ENCODE peak calls at places on chromosomes 1 and 21, in six cellular contexts. One of them, this sample, is unnamed.
A peak's percentile ranks its signal among the peaks of the same experiment; 100 is the strongest.

GRCh38 chr1:227225715-227226346 is 92.5 kb downstream of the CDC42BPA start:
- DNase-seq in IMR-90: peak; percentile 83
- DNase-seq in H1: no peak
- DNase-seq in neuronal stem cell: no peak
- DNase-seq in H9: no peak
- DNase-seq in mesenchymal stem cell: peak; percentile 42
- DNase-seq in this sample: no peak

GRCh38 chr1:7648761-7649384 is 122.2 kb upstream of the VAMP3 start:
- DNase-seq in neuronal stem cell: no peak
- DNase-seq in H1: no peak
- DNase-seq in IMR-90: peak; percentile 23
- DNase-seq in mesenchymal stem cell: no peak
- DNase-seq in H9: no peak
- DNase-seq in this sample: no peak

GRCh38 chr1:27527857-27528700 is 38.1 kb upstream of the WASF2 start:
- DNase-seq in neuronal stem cell: peak; percentile 52
- DNase-seq in IMR-90: no peak
- DNase-seq in mesenchymal stem cell: no peak
- DNase-seq in H9: peak; percentile 73
- DNase-seq in H1: no peak
- DNase-seq in this sample: peak; percentile 96

GRCh38 chr1:84298336-84298687 is 3.2 kb upstream of the SAMD13 start:
- DNase-seq in H9: peak; percentile 47
- DNase-seq in H1: no peak
- DNase-seq in mesenchymal stem cell: peak; percentile 38
- DNase-seq in IMR-90: peak; percentile 16
- DNase-seq in neuronal stem cell: no peak
- DNase-seq in this sample: peak; percentile 43

GRCh38 chr1:25810341-25811299 is 9.1 kb upstream of the MTFR1L start:
- DNase-seq in H9: peak; percentile 86
- DNase-seq in IMR-90: peak; percentile 35
- DNase-seq in mesenchymal stem cell: peak; percentile 62
- DNase-seq in neuronal stem cell: peak; percentile 77
- DNase-seq in H1: peak; percentile 59
- DNase-seq in this sample: peak; percentile 73

GRCh38 chr1:19432943-19433609 is 52.3 kb downstream of the CAPZB start:
- DNase-seq in mesenchymal stem cell: peak; percentile 71
- DNase-seq in neuronal stem cell: no peak
- DNase-seq in H9: no peak
- DNase-seq in IMR-90: peak; percentile 56
- DNase-seq in H1: no peak
- DNase-seq in this sample: no peak

GRCh38 chr1:79811173-79811572 is 804.6 kb upstream of the ADGRL4 start:
- DNase-seq in mesenchymal stem cell: peak; percentile 85
- DNase-seq in IMR-90: peak; percentile 88
- DNase-seq in H1: no peak
- DNase-seq in neuronal stem cell: no peak
- DNase-seq in H9: no peak
- DNase-seq in this sample: no peak

GRCh38 chr1:33654267-33654832 is 181.9 kb downstream of the ZSCAN20 start:
- DNase-seq in IMR-90: peak; percentile 6
- DNase-seq in H9: peak; percentile 53
- DNase-seq in H1: no peak
- DNase-seq in neuronal stem cell: no peak
- DNase-seq in mesenchymal stem cell: no peak
- DNase-seq in this sample: peak; percentile 6

DNA sequence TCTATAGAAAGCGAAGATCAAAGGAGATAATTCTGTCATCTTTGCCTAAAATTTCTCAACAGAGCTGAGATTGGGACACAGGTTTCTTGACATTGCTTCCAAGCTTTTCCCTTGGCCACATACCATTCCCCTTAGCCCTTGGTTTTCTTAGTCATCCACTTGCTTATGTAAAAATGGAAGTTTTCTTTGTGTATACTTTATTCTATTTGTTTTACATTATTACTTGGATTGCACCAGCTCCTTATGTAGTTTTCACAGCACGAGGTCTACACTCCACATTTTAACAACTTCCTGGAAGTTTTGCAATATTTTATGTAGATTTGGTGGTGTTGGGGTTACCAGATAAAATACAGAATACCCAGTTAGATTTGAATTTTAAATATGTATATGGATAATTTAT is 129.8 kb downstream of the PLA2G4A start:
- DNase-seq in neuronal stem cell: no peak
- DNase-seq in IMR-90: peak; percentile 91
- DNase-seq in H9: no peak
- DNase-seq in H1: no peak
- DNase-seq in mesenchymal stem cell: peak; percentile 87
- DNase-seq in this sample: peak; percentile 82
- H3K14ac ChIP-seq in neuronal stem cell: no peak overlapping the region
- H3K14ac ChIP-seq in IMR-90: no peak overlapping the region
- H3K14ac ChIP-seq in H9: no peak overlapping the region
- H3K14ac ChIP-seq in H1: no peak overlapping the region
- H3K14ac ChIP-seq in mesenchymal stem cell: no peak overlapping the region
- H3K14ac ChIP-seq in this sample: no peak overlapping the region

GRCh38 chr1:53540604-53541262 is 81.5 kb downstream of the DMRTB1 start:
- DNase-seq in H9: no peak
- DNase-seq in H1: no peak
- DNase-seq in neuronal stem cell: no peak
- DNase-seq in mesenchymal stem cell: no peak
- DNase-seq in IMR-90: no peak
- DNase-seq in this sample: no peak

GRCh38 chr1:53539711-53540603 is 80.8 kb downstream of the DMRTB1 start:
- DNase-seq in neuronal stem cell: no peak
- DNase-seq in H1: no peak
- DNase-seq in IMR-90: no peak
- DNase-seq in H9: no peak
- DNase-seq in mesenchymal stem cell: no peak
- DNase-seq in this sample: no peak

GRCh38 chr1:53541761-53542550 is 82.8 kb downstream of the DMRTB1 start:
- DNase-seq in H9: peak; percentile 65
- DNase-seq in neuronal stem cell: no peak
- DNase-seq in IMR-90: peak; percentile 90
- DNase-seq in H1: no peak
- DNase-seq in mesenchymal stem cell: peak; percentile 91
- DNase-seq in this sample: peak; percentile 73

GRCh38 chr1:53542551-53542950 is 83.4 kb downstream of the DMRTB1 start:
- DNase-seq in H1: no peak
- DNase-seq in IMR-90: no peak
- DNase-seq in neuronal stem cell: no peak
- DNase-seq in H9: no peak
- DNase-seq in mesenchymal stem cell: no peak
- DNase-seq in this sample: no peak

DNA sequence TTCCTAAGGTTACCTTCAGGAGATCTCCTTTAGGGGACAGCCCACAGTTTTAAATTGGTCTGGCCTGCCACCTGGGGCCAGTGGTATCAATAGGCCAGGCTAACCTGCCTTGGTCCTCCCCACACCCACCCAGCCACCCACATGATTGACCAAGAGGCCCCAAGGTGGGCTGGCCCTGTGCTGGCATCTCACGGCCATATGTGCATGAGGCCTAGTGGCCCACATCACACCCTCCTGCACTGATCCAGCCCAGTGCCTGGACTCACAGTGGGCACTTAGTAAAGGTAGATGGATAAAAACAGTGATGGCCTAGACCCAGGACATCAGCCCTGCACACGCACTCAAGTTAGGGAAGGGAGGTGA is 82.0 kb downstream of the DMRTB1 start:
- DNase-seq in mesenchymal stem cell: no peak
- DNase-seq in H1: no peak
- DNase-seq in neuronal stem cell: no peak
- DNase-seq in H9: no peak
- DNase-seq in IMR-90: no peak
- DNase-seq in this sample: no peak
- H3K9ac ChIP-seq in mesenchymal stem cell: peak overlapping the region; percentile 78
- H3K9ac ChIP-seq in H1: no peak overlapping the region
- H3K9ac ChIP-seq in neuronal stem cell: no peak overlapping the region
- H3K9ac ChIP-seq in H9: no peak overlapping the region
- H3K9ac ChIP-seq in IMR-90: peak overlapping the region; percentile 19
- H3K9ac ChIP-seq in this sample: no peak overlapping the region

GRCh38 chr1:166920561-166921475 is 44.8 kb upstream of the TADA1 start:
- DNase-seq in neuronal stem cell: peak; percentile 44
- DNase-seq in H1: peak; percentile 25
- DNase-seq in H9: peak; percentile 71
- DNase-seq in IMR-90: no peak
- DNase-seq in mesenchymal stem cell: peak; percentile 37
- DNase-seq in this sample: no peak
- H3K14ac ChIP-seq in neuronal stem cell: no peak overlapping the region
- H3K14ac ChIP-seq in H1: no peak overlapping the region
- H3K14ac ChIP-seq in H9: peak overlapping the region; percentile 1
- H3K14ac ChIP-seq in IMR-90: no peak overlapping the region
- H3K14ac ChIP-seq in mesenchymal stem cell: no peak overlapping the region
- H3K14ac ChIP-seq in this sample: no peak overlapping the region

DNA sequence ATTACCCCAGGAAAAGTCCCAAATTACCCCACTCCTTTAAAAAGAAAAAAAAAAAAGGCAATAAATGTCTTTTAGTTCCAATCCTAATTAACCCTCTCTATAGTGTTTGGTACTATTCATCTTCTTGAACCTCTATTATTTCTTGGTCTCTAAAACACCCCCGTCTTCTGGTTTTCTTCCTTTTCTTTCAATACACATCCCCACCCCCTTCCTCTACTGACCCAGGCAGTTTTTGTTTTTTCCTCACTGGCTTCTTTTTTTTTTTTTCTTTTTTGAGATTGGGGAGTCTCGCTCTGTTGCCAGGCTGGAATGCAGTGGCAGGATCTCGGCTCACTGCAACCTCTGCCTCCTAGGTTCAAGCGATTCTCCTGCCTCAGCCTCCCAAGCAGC is 26.1 kb downstream of the EGLN1 start:
- DNase-seq in IMR-90: no peak
- DNase-seq in neuronal stem cell: no peak
- DNase-seq in mesenchymal stem cell: no peak
- DNase-seq in H1: no peak
- DNase-seq in H9: no peak
- DNase-seq in this sample: no peak
- H3K9ac ChIP-seq in IMR-90: no peak overlapping the region
- H3K9ac ChIP-seq in neuronal stem cell: no peak overlapping the region
- H3K9ac ChIP-seq in mesenchymal stem cell: peak overlapping the region; percentile 86
- H3K9ac ChIP-seq in H1: no peak overlapping the region
- H3K9ac ChIP-seq in H9: no peak overlapping the region
- H3K9ac ChIP-seq in this sample: no peak overlapping the region

DNA sequence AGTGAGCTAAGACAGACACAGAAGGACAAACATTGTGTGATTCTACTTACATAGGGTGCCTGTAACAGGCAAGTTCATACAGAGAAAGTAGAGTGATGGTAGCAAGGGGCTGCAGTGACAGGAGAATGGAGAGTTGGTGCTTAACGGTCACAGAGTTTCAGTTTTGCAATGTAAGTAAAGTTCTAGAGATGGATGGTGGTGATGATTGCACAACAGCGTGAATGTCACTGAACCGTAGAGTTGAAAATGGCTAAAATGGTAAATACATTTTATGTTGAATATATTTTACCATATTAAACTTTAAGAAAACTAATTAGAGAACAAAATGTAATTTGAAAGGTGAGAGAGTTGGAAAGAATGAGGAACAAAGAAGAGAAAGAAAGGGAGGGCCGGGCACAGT is 8.7 kb downstream of the CFAP107 start:
- DNase-seq in IMR-90: no peak
- DNase-seq in H9: no peak
- DNase-seq in H1: no peak
- DNase-seq in neuronal stem cell: no peak
- DNase-seq in mesenchymal stem cell: no peak
- DNase-seq in this sample: no peak
- H3K14ac ChIP-seq in IMR-90: no peak overlapping the region
- H3K14ac ChIP-seq in H9: no peak overlapping the region
- H3K14ac ChIP-seq in H1: no peak overlapping the region
- H3K14ac ChIP-seq in neuronal stem cell: no peak overlapping the region
- H3K14ac ChIP-seq in mesenchymal stem cell: no peak overlapping the region
- H3K14ac ChIP-seq in this sample: no peak overlapping the region

DNA sequence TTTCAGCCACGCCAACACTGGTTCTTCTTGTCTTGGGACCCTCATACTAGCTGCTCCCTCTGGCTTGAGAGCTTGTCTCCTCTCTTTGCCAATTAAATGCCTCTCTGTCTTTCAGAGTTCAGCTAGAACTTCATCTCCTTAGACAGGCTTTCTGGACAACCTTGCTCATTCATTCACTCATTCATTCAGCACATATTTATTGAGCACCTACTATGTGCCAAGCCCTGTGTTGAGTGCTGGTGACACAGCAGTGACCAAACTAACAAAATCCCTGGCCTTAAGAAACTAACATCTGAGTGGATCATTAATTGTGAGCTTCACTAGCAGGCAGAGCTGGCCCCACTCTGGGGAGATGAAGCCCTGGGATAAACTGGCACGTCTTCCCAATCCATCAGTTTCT is 24.9 kb upstream of the CASZ1 start:
- DNase-seq in H1: no peak
- DNase-seq in mesenchymal stem cell: no peak
- DNase-seq in neuronal stem cell: no peak
- DNase-seq in IMR-90: no peak
- DNase-seq in H9: no peak
- DNase-seq in this sample: no peak
- H3K9ac ChIP-seq in H1: no peak overlapping the region
- H3K9ac ChIP-seq in mesenchymal stem cell: no peak overlapping the region
- H3K9ac ChIP-seq in neuronal stem cell: no peak overlapping the region
- H3K9ac ChIP-seq in IMR-90: no peak overlapping the region
- H3K9ac ChIP-seq in H9: no peak overlapping the region
- H3K9ac ChIP-seq in this sample: no peak overlapping the region

DNA sequence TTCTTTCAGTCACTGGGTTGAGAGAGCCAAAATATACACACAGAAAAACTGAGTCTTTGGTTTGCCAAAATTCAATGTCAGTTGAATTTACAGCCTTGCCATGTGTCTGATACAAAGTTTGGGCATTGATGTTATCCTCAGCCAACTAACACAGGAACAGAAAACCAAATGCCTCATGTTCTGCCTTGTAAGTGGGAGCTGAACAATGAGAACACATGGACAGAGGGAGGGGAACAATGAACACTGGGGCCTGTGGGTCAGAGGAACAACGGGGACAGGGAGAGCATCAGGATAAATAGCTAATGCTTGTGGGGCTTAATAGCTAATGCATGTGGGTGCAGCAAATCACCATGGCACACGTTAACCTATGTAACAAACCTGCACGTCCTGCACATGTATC is 39.6 kb upstream of the C21orf91 start:
- DNase-seq in neuronal stem cell: peak; percentile 15
- DNase-seq in H9: no peak
- DNase-seq in H1: no peak
- DNase-seq in IMR-90: no peak
- DNase-seq in mesenchymal stem cell: no peak
- DNase-seq in this sample: no peak
- H3K14ac ChIP-seq in neuronal stem cell: no peak overlapping the region
- H3K14ac ChIP-seq in H9: no peak overlapping the region
- H3K14ac ChIP-seq in H1: no peak overlapping the region
- H3K14ac ChIP-seq in IMR-90: no peak overlapping the region
- H3K14ac ChIP-seq in mesenchymal stem cell: no peak overlapping the region
- H3K14ac ChIP-seq in this sample: no peak overlapping the region

GRCh38 chr1:245056913-245057312 is 97.9 kb upstream of the KIF26B start:
- DNase-seq in mesenchymal stem cell: no peak
- DNase-seq in IMR-90: no peak
- DNase-seq in neuronal stem cell: no peak
- DNase-seq in H1: no peak
- DNase-seq in H9: no peak
- DNase-seq in this sample: no peak
- H3K9ac ChIP-seq in mesenchymal stem cell: no peak overlapping the region
- H3K9ac ChIP-seq in IMR-90: no peak overlapping the region
- H3K9ac ChIP-seq in neuronal stem cell: no peak overlapping the region
- H3K9ac ChIP-seq in H1: no peak overlapping the region
- H3K9ac ChIP-seq in H9: no peak overlapping the region
- H3K9ac ChIP-seq in this sample: no peak overlapping the region